ENCODE peak calls at places on chromosomes 4 and X, in seven cellular contexts. K is stomach; J is NCI-H2081; Q is Right ventricle myocardium superior; G is brain microvascular endothelial cell; Z is activated T-cell treated with anti-CD3 and anti-CD28 coated beads, Interleukin-2, amount 50 U/mL, for 4 hours; O is activated effector memory CD4-positive, alpha-beta T cell treated with Interleukin-2 at 50 U/mL for 16 hours. C is an unnamed sample.

GRCh38 chrX:15310117-15310516 is 5.3 kb downstream of the ASB11 start:
- DNase-seq in K (peak), J (peak), Q (no peak), G (no peak), Z (no peak), O (no peak), C (no peak)

GRCh38 chr4:111136438-111136837 is 513.6 kb upstream of the PITX2 start:
- DNase-seq in K (no peak), J (no peak), Q (no peak), G (peak), Z (no peak), O (no peak), C (no peak)

GRCh38 chr4:125316391-125316780 is 1.6 kb downstream of the FAT4 start:
- DNase-seq in K (peak), J (peak), Q (peak), G (no peak), Z (no peak), O (no peak), C (peak)

GRCh38 chr4:37434469-37434868 is 189.9 kb downstream of the NWD2 start:
- DNase-seq in K (no peak), J (no peak), Q (no peak), G (no peak), Z (no peak), O (no peak), C (no peak)

GRCh38 chr4:14855719-14856075 is 146.6 kb upstream of the CPEB2 start:
- DNase-seq in K (no peak), J (no peak), Q (no peak), G (no peak), Z (no peak), O (no peak), C (no peak)

GRCh38 chrX:104113237-104113965 is 1.1 kb downstream of the ZCCHC18 start:
- DNase-seq in K (peak), J (peak), Q (peak), G (peak), Z (peak), O (peak), C (peak)

GRCh38 chr4:84451546-84451945 is 47.5 kb downstream of the NKX6-1 start:
- DNase-seq in K (no peak), J (peak), Q (no peak), G (peak), Z (no peak), O (no peak), C (no peak)

GRCh38 chr4:71570492-71570891 is 213.4 kb downstream of the GC start:
- DNase-seq in K (no peak), J (no peak), Q (no peak), G (peak), Z (no peak), O (no peak), C (no peak)

GRCh38 chr4:102036619-102037376 is 246.3 kb downstream of the BANK1 start:
- DNase-seq in K (no peak), J (peak), Q (no peak), G (no peak), Z (no peak), O (no peak), C (no peak)

GRCh38 chr4:89904524-89904923 is 9.9 kb downstream of the MMRN1 start:
- DNase-seq in K (no peak), J (peak), Q (no peak), G (no peak), Z (no peak), O (no peak), C (no peak)

GRCh38 chr4:40621592-40622512 is 7.8 kb downstream of the RBM47 start:
- DNase-seq in K (peak), J (no peak), Q (peak), G (peak), Z (no peak), O (no peak), C (peak)

GRCh38 chrX:64229145-64229544 is 1.3 kb downstream of the ASB12 start:
- DNase-seq in K (no peak), J (no peak), Q (no peak), G (no peak), Z (no peak), O (no peak), C (peak)

GRCh38 chrX:110665636-110666035 is 130.0 kb downstream of the CHRDL1 start:
- DNase-seq in K (peak), J (peak), Q (peak), G (peak), Z (no peak), O (no peak), C (peak)

GRCh38 chr4:8771666-8772065 is 100.0 kb downstream of the HMX1 start:
- DNase-seq in K (no peak), J (no peak), Q (peak), G (no peak), Z (no peak), O (no peak), C (no peak)

GRCh38 chrX:21745756-21746155 is 12.2 kb downstream of the SMPX start:
- DNase-seq in K (peak), J (peak), Q (peak), G (peak), Z (peak), O (peak), C (peak)

GRCh38 chrX:50697691-50698090 is 116.3 kb downstream of the SHROOM4 start:
- DNase-seq in K (no peak), J (no peak), Q (no peak), G (peak), Z (no peak), O (no peak), C (no peak)

GRCh38 chr4:148443550-148444295 is 1.5 kb upstream of the NR3C2 start:
- DNase-seq in K (peak), J (no peak), Q (peak), G (no peak), Z (peak), O (peak), C (peak)

GRCh38 chr4:128525387-128525786 is 237.8 kb upstream of the PGRMC2 start:
- DNase-seq in K (no peak), J (no peak), Q (no peak), G (no peak), Z (no peak), O (no peak), C (no peak)

GRCh38 chr4:146675171-146675570 is 36.5 kb downstream of the POU4F2 start:
- DNase-seq in K (no peak), J (no peak), Q (no peak), G (no peak), Z (no peak), O (no peak), C (no peak)

GRCh38 chr4:89379541-89380035 is 72.0 kb upstream of the GPRIN3 start:
- DNase-seq in K (no peak), J (peak), Q (no peak), G (no peak), Z (no peak), O (no peak), C (no peak)

GRCh38 chr4:183417356-183417755 is 27.1 kb upstream of the CDKN2AIP start:
- DNase-seq in K (no peak), J (no peak), Q (no peak), G (no peak), Z (no peak), O (no peak), C (no peak)

GRCh38 chrX:10633722-10634121 is 13.3 kb upstream of the MID1 start:
- DNase-seq in K (no peak), J (peak), Q (no peak), G (peak), Z (no peak), O (no peak), C (no peak)

GRCh38 chr4:107699466-107700206 is 20.4 kb downstream of the PAPSS1 start:
- DNase-seq in K (no peak), J (no peak), Q (no peak), G (no peak), Z (no peak), O (no peak), C (no peak)

GRCh38 chrX:149472620-149473019 is 32.5 kb downstream of the IDS start:
- DNase-seq in K (no peak), J (no peak), Q (no peak), G (no peak), Z (no peak), O (no peak), C (no peak)

GRCh38 chr4:22338806-22339205 is 177.1 kb downstream of the ADGRA3 start:
- DNase-seq in K (peak), J (no peak), Q (no peak), G (no peak), Z (no peak), O (no peak), C (no peak)

GRCh38 chr4:116829187-116829586 is 256.2 kb downstream of the TRAM1L1 start:
- DNase-seq in K (no peak), J (no peak), Q (no peak), G (no peak), Z (no peak), O (no peak), C (no peak)

GRCh38 chr4:155304375-155304774 is 72.4 kb downstream of the MAP9 start:
- DNase-seq in K (peak), J (no peak), Q (no peak), G (no peak), Z (no peak), O (no peak), C (peak)

GRCh38 chr4:147991543-147992295 is 259.8 kb downstream of the ARHGAP10 start:
- DNase-seq in K (no peak), J (no peak), Q (no peak), G (no peak), Z (no peak), O (no peak), C (no peak)

GRCh38 chrX:133495464-133496391 is 80.4 kb upstream of the GPC4 start:
- DNase-seq in K (peak), J (no peak), Q (peak), G (no peak), Z (no peak), O (no peak), C (peak)

GRCh38 chr4:23822181-23822580 is 67.7 kb downstream of the PPARGC1A start:
- DNase-seq in K (no peak), J (no peak), Q (no peak), G (no peak), Z (no peak), O (no peak), C (no peak)

GRCh38 chrX:65607070-65607742 is 60.2 kb upstream of the MSN start:
- DNase-seq in K (no peak), J (no peak), Q (no peak), G (peak), Z (no peak), O (no peak), C (no peak)

GRCh38 chr4:3862640-3863420 is 96.6 kb downstream of the ADRA2C start:
- DNase-seq in K (no peak), J (no peak), Q (peak), G (no peak), Z (no peak), O (no peak), C (no peak)

GRCh38 chr4:83109480-83110221 is 4.9 kb downstream of the PLAC8 start:
- DNase-seq in K (peak), J (peak), Q (peak), G (no peak), Z (peak), O (peak), C (peak)

GRCh38 chr4:125389713-125390112 is 75.0 kb downstream of the FAT4 start:
- DNase-seq in K (no peak), J (no peak), Q (no peak), G (peak), Z (no peak), O (no peak), C (no peak)

GRCh38 chr4:173991814-173992213 is 291.7 kb downstream of the FBXO8 start:
- DNase-seq in K (no peak), J (no peak), Q (no peak), G (no peak), Z (no peak), O (no peak), C (no peak)

GRCh38 chr4:21806991-21807390 is 141.6 kb downstream of the KCNIP4 start:
- DNase-seq in K (no peak), J (no peak), Q (no peak), G (no peak), Z (no peak), O (no peak), C (no peak)

C was measured in transverse colon.